ENCODE peak calls at places on chromosomes 4 and X, in six cellular contexts. One of them, this sample, is unnamed.

GRCh38 chrX:70171636-70172035 is 5.6 kb upstream of the DGAT2L6 start:
- DNase-seq in effector memory CD4-positive, alpha-beta T cell: no peak
- DNase-seq in stimulated activated CD4-positive, alpha-beta T cell treated with anti-CD3 and anti-CD28 coated beads, Interleukin-2, amount 100 ng/mL, for 24 hours: no peak
- DNase-seq in GM04503: no peak
- DNase-seq in cardiac fibroblast: no peak
- DNase-seq in endothelial cell: no peak
- DNase-seq in this sample: no peak

GRCh38 chr4:107220976-107221375 is 184.9 kb upstream of the DKK2 start:
- DNase-seq in effector memory CD4-positive, alpha-beta T cell: no peak
- DNase-seq in stimulated activated CD4-positive, alpha-beta T cell treated with anti-CD3 and anti-CD28 coated beads, Interleukin-2, amount 100 ng/mL, for 24 hours: no peak
- DNase-seq in GM04503: no peak
- DNase-seq in cardiac fibroblast: no peak
- DNase-seq in endothelial cell: no peak
- DNase-seq in this sample: no peak

GRCh38 chr4:99723555-99724450 is 66.2 kb upstream of the C4orf54 start:
- DNase-seq in effector memory CD4-positive, alpha-beta T cell: no peak
- DNase-seq in stimulated activated CD4-positive, alpha-beta T cell treated with anti-CD3 and anti-CD28 coated beads, Interleukin-2, amount 100 ng/mL, for 24 hours: no peak
- DNase-seq in GM04503: peak
- DNase-seq in cardiac fibroblast: peak
- DNase-seq in endothelial cell: no peak
- DNase-seq in this sample: no peak

GRCh38 chrX:14027031-14027430 is 2.7 kb downstream of the GEMIN8 start:
- DNase-seq in effector memory CD4-positive, alpha-beta T cell: no peak
- DNase-seq in stimulated activated CD4-positive, alpha-beta T cell treated with anti-CD3 and anti-CD28 coated beads, Interleukin-2, amount 100 ng/mL, for 24 hours: no peak
- DNase-seq in GM04503: no peak
- DNase-seq in cardiac fibroblast: peak
- DNase-seq in endothelial cell: no peak
- DNase-seq in this sample: no peak

GRCh38 chr4:159374749-159375535 is 272.1 kb downstream of the RAPGEF2 start:
- DNase-seq in effector memory CD4-positive, alpha-beta T cell: no peak
- DNase-seq in stimulated activated CD4-positive, alpha-beta T cell treated with anti-CD3 and anti-CD28 coated beads, Interleukin-2, amount 100 ng/mL, for 24 hours: no peak
- DNase-seq in GM04503: peak
- DNase-seq in cardiac fibroblast: peak
- DNase-seq in endothelial cell: no peak
- DNase-seq in this sample: peak

GRCh38 chr4:45316257-45316656 is 589.9 kb upstream of the GNPDA2 start:
- DNase-seq in effector memory CD4-positive, alpha-beta T cell: no peak
- DNase-seq in stimulated activated CD4-positive, alpha-beta T cell treated with anti-CD3 and anti-CD28 coated beads, Interleukin-2, amount 100 ng/mL, for 24 hours: no peak
- DNase-seq in GM04503: no peak
- DNase-seq in cardiac fibroblast: peak
- DNase-seq in endothelial cell: no peak
- DNase-seq in this sample: no peak

GRCh38 chr4:140249351-140249750 is 95.4 kb upstream of the MAML3 start:
- DNase-seq in effector memory CD4-positive, alpha-beta T cell: no peak
- DNase-seq in stimulated activated CD4-positive, alpha-beta T cell treated with anti-CD3 and anti-CD28 coated beads, Interleukin-2, amount 100 ng/mL, for 24 hours: no peak
- DNase-seq in GM04503: no peak
- DNase-seq in cardiac fibroblast: peak
- DNase-seq in endothelial cell: no peak
- DNase-seq in this sample: no peak

GRCh38 chrX:47166126-47166525 is 21.1 kb downstream of the RBM10 start:
- DNase-seq in effector memory CD4-positive, alpha-beta T cell: no peak
- DNase-seq in stimulated activated CD4-positive, alpha-beta T cell treated with anti-CD3 and anti-CD28 coated beads, Interleukin-2, amount 100 ng/mL, for 24 hours: no peak
- DNase-seq in GM04503: no peak
- DNase-seq in cardiac fibroblast: peak
- DNase-seq in endothelial cell: no peak
- DNase-seq in this sample: no peak

GRCh38 chr4:1567808-1568581 is 116.1 kb downstream of the FAM53A start:
- DNase-seq in effector memory CD4-positive, alpha-beta T cell: no peak
- DNase-seq in stimulated activated CD4-positive, alpha-beta T cell treated with anti-CD3 and anti-CD28 coated beads, Interleukin-2, amount 100 ng/mL, for 24 hours: no peak
- DNase-seq in GM04503: no peak
- DNase-seq in cardiac fibroblast: no peak
- DNase-seq in endothelial cell: no peak
- DNase-seq in this sample: no peak

GRCh38 chr4:140257461-140258305 is 103.7 kb upstream of the MAML3 start:
- DNase-seq in effector memory CD4-positive, alpha-beta T cell: no peak
- DNase-seq in stimulated activated CD4-positive, alpha-beta T cell treated with anti-CD3 and anti-CD28 coated beads, Interleukin-2, amount 100 ng/mL, for 24 hours: no peak
- DNase-seq in GM04503: no peak
- DNase-seq in cardiac fibroblast: peak
- DNase-seq in endothelial cell: no peak
- DNase-seq in this sample: no peak

GRCh38 chr4:95701500-95701899 is 138.4 kb upstream of the PDHA2 start:
- DNase-seq in effector memory CD4-positive, alpha-beta T cell: no peak
- DNase-seq in stimulated activated CD4-positive, alpha-beta T cell treated with anti-CD3 and anti-CD28 coated beads, Interleukin-2, amount 100 ng/mL, for 24 hours: no peak
- DNase-seq in GM04503: no peak
- DNase-seq in cardiac fibroblast: peak
- DNase-seq in endothelial cell: no peak
- DNase-seq in this sample: no peak

GRCh38 chrX:143661286-143661685 is 25.4 kb upstream of the SLITRK4 start:
- DNase-seq in effector memory CD4-positive, alpha-beta T cell: no peak
- DNase-seq in stimulated activated CD4-positive, alpha-beta T cell treated with anti-CD3 and anti-CD28 coated beads, Interleukin-2, amount 100 ng/mL, for 24 hours: no peak
- DNase-seq in GM04503: no peak
- DNase-seq in cardiac fibroblast: no peak
- DNase-seq in endothelial cell: no peak
- DNase-seq in this sample: no peak

GRCh38 chr4:530017-530781 is 31.2 kb downstream of the PIGG start:
- DNase-seq in effector memory CD4-positive, alpha-beta T cell: no peak
- DNase-seq in stimulated activated CD4-positive, alpha-beta T cell treated with anti-CD3 and anti-CD28 coated beads, Interleukin-2, amount 100 ng/mL, for 24 hours: no peak
- DNase-seq in GM04503: no peak
- DNase-seq in cardiac fibroblast: no peak
- DNase-seq in endothelial cell: no peak
- DNase-seq in this sample: no peak

GRCh38 chrX:97629597-97629985 is 745.9 kb downstream of the RPA4 start:
- DNase-seq in effector memory CD4-positive, alpha-beta T cell: no peak
- DNase-seq in stimulated activated CD4-positive, alpha-beta T cell treated with anti-CD3 and anti-CD28 coated beads, Interleukin-2, amount 100 ng/mL, for 24 hours: no peak
- DNase-seq in GM04503: no peak
- DNase-seq in cardiac fibroblast: no peak
- DNase-seq in endothelial cell: no peak
- DNase-seq in this sample: no peak

GRCh38 chrX:130125090-130125489 is 14.8 kb upstream of the ELF4 start:
- DNase-seq in effector memory CD4-positive, alpha-beta T cell: no peak
- DNase-seq in stimulated activated CD4-positive, alpha-beta T cell treated with anti-CD3 and anti-CD28 coated beads, Interleukin-2, amount 100 ng/mL, for 24 hours: no peak
- DNase-seq in GM04503: no peak
- DNase-seq in cardiac fibroblast: peak
- DNase-seq in endothelial cell: no peak
- DNase-seq in this sample: peak

GRCh38 chrX:130539721-130540321 is 138.0 kb downstream of the RBMX2 start:
- DNase-seq in effector memory CD4-positive, alpha-beta T cell: no peak
- DNase-seq in stimulated activated CD4-positive, alpha-beta T cell treated with anti-CD3 and anti-CD28 coated beads, Interleukin-2, amount 100 ng/mL, for 24 hours: peak
- DNase-seq in GM04503: no peak
- DNase-seq in cardiac fibroblast: peak
- DNase-seq in endothelial cell: peak
- DNase-seq in this sample: peak

GRCh38 chrX:54494970-54495813 is 842 bp downstream of the FGD1 start:
- DNase-seq in effector memory CD4-positive, alpha-beta T cell: no peak
- DNase-seq in stimulated activated CD4-positive, alpha-beta T cell treated with anti-CD3 and anti-CD28 coated beads, Interleukin-2, amount 100 ng/mL, for 24 hours: no peak
- DNase-seq in GM04503: no peak
- DNase-seq in cardiac fibroblast: peak
- DNase-seq in endothelial cell: peak
- DNase-seq in this sample: no peak

GRCh38 chr4:36285784-36286480 is 4.5 kb downstream of the DTHD1 start:
- DNase-seq in effector memory CD4-positive, alpha-beta T cell: peak
- DNase-seq in stimulated activated CD4-positive, alpha-beta T cell treated with anti-CD3 and anti-CD28 coated beads, Interleukin-2, amount 100 ng/mL, for 24 hours: peak
- DNase-seq in GM04503: no peak
- DNase-seq in cardiac fibroblast: no peak
- DNase-seq in endothelial cell: no peak
- DNase-seq in this sample: no peak

GRCh38 chrX:66110112-66110511 is 53.9 kb upstream of the HEPH start:
- DNase-seq in effector memory CD4-positive, alpha-beta T cell: no peak
- DNase-seq in stimulated activated CD4-positive, alpha-beta T cell treated with anti-CD3 and anti-CD28 coated beads, Interleukin-2, amount 100 ng/mL, for 24 hours: no peak
- DNase-seq in GM04503: no peak
- DNase-seq in cardiac fibroblast: peak
- DNase-seq in endothelial cell: peak
- DNase-seq in this sample: no peak